ENCODE peak calls at places on chromosomes 16 and 17, in ten cellular contexts. I, L, V, U, W, B, Y, K, Q and O are unnamed samples. For H3K27me3, the result is how much of the 10 kb centered on the place peaks cover.

GRCh38 chr17:45312477-45313418 is 4.1 kb downstream of the MAP3K14 start:
- DNase-seq in I (no peak), L (no peak), V (no peak), U (no peak), W (no peak), B (no peak), Y (no peak), K (no peak), Q (no peak), O (no peak)

GRCh38 chr17:12549499-12549901 is 116.2 kb upstream of the MYOCD start:
- DNase-seq in I (peak), L (no peak), V (no peak), U (no peak), W (peak), B (no peak), Y (peak), K (no peak), Q (no peak), O (no peak)

GRCh38 chr17:1496814-1497325 is 4.4 kb upstream of the MYO1C start:
- DNase-seq in I (no peak), L (no peak), V (no peak), U (no peak), W (no peak), B (no peak), Y (no peak), K (no peak), Q (no peak), O (no peak)

GRCh38 chr16:66927012-66927436 is 1.7 kb upstream of the RRAD start:
- DNase-seq in I (peak), L (no peak), V (no peak), U (no peak), W (peak), B (no peak), Y (no peak), K (no peak), Q (no peak), O (peak)

GRCh38 chr17:42118545-42118944 is 2.6 kb downstream of the KAT2A start:
- DNase-seq in I (no peak), L (no peak), V (peak), U (peak), W (peak), B (peak), Y (no peak), K (no peak), Q (no peak), O (no peak)

GRCh38 chr17:19409509-19409908 is 1.5 kb upstream of the RNF112 start:
- DNase-seq in I (no peak), L (no peak), V (no peak), U (no peak), W (peak), B (no peak), Y (no peak), K (no peak), Q (no peak), O (no peak)

GRCh38 chr16:85757341-85757822 is 6.5 kb upstream of the C16orf74 start:
- DNase-seq in I (peak), L (no peak), V (no peak), U (no peak), W (peak), B (no peak), Y (no peak), K (no peak), Q (no peak), O (no peak)

GRCh38 chr16:84198401-84198800 is 7.4 kb downstream of the ADAD2 start:
- DNase-seq in I (peak), L (no peak), V (no peak), U (no peak), W (peak), B (no peak), Y (no peak), K (no peak), Q (no peak), O (no peak)

GRCh38 chr16:57386381-57386951 is 14.2 kb downstream of the CX3CL1 start:
- DNase-seq in I (peak), L (no peak), V (no peak), U (no peak), W (peak), B (no peak), Y (no peak), K (no peak), Q (no peak), O (no peak)

GRCh38 chr17:80297996-80298560 is 37.4 kb downstream of the RNF213 start:
- DNase-seq in I (no peak), L (no peak), V (no peak), U (no peak), W (no peak), B (no peak), Y (no peak), K (no peak), Q (no peak), O (no peak)

GRCh38 chr16:54649846-54650245 is 280.8 kb upstream of the IRX5 start:
- DNase-seq in I (no peak), L (no peak), V (no peak), U (no peak), W (no peak), B (no peak), Y (no peak), K (no peak), Q (no peak), O (no peak)

GRCh38 chr16:54648575-54648974 is 282.1 kb upstream of the IRX5 start:
- DNase-seq in I (no peak), L (no peak), V (no peak), U (no peak), W (no peak), B (no peak), Y (no peak), K (no peak), Q (no peak), O (no peak)

GRCh38 chr16:54654429-54654828 is 276.2 kb upstream of the IRX5 start:
- DNase-seq in I (no peak), L (no peak), V (no peak), U (no peak), W (no peak), B (peak), Y (peak), K (no peak), Q (no peak), O (no peak)

GRCh38 chr16:54651851-54652770 is 278.6 kb upstream of the IRX5 start:
- DNase-seq in I (no peak), L (no peak), V (no peak), U (no peak), W (no peak), B (peak), Y (no peak), K (no peak), Q (peak), O (no peak)

GRCh38 chr16:54651440-54651839 is 279.2 kb upstream of the IRX5 start:
- DNase-seq in I (no peak), L (no peak), V (no peak), U (no peak), W (no peak), B (peak), Y (no peak), K (no peak), Q (no peak), O (no peak)
- H3K27ac ChIP-seq in I (no peak), L (no peak), V (no peak), U (no peak), W (no peak), B (peak), Y (no peak), K (no peak), Q (no peak), O (no peak)

GRCh38 chr17:49967621-49968379 is 1.2 kb upstream of the DLX4 start:
- DNase-seq in I (no peak), L (no peak), V (no peak), U (no peak), W (no peak), B (no peak), Y (no peak), K (no peak), Q (no peak), O (no peak)
- H3K27me3 ChIP-seq in I (half or more), L (under half), V (half or more), U (half or more), W (half or more), B (half or more), Y (half or more), K (half or more), Q (under half), O (under half)

DNA sequence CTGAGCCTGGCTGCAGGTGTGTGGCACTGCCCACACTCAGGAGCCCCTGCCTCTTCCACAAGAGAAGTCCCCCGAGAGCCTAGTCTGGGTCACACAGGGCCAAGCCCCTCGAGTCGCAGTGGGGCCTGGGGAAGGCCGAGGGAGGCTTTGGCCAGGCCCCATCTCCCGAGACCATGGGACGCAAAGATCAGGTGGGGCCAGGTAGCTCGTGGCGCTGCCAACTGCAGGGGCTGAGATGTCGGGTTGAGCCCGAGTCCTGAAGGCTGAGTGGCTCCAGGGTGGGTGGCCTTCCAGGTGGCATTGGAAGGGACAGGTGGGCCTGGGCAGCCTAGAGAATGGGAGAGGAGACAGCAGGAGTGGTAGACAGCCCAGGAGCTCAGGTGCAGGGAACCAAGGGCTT is 6.3 kb downstream of the TRAF7 start:
- DNase-seq in I (no peak), L (no peak), V (no peak), U (no peak), W (no peak), B (no peak), Y (no peak), K (no peak), Q (no peak), O (peak)
- H3K27ac ChIP-seq in I (no peak), L (no peak), V (no peak), U (peak), W (peak), B (no peak), Y (no peak), K (no peak), Q (no peak), O (no peak)

DNA sequence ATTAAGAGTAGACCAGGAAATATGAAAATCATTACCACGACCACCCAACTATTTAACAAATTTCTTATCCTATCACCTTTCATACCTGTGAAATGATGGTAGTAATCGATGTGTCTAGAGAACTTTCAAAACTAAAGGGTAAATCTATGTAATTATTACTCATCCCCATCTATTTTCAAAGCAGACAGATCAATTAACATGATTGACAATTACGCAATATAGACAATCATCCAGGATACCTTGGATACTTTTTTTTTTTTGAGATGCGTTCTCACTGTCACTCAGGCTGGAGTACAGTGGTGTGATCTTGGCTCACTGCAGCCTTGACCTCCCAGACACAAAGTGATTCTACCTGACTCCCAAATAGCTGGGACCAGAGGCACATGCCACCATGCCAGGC is 4.0 kb upstream of the C16orf46 start:
- DNase-seq in I (no peak), L (no peak), V (no peak), U (no peak), W (no peak), B (no peak), Y (no peak), K (no peak), Q (no peak), O (no peak)
- H3K27me3 ChIP-seq in I (under half), L (under half), V (under half), U (under half), W (under half), B (under half), Y (under half), K (under half), Q (under half), O (under half)

GRCh38 chr17:48612456-48612853 is 1.6 kb upstream of the HOXB7 start:
- DNase-seq in I (no peak), L (no peak), V (no peak), U (no peak), W (peak), B (no peak), Y (no peak), K (no peak), Q (no peak), O (no peak)

GRCh38 chr17:48615212-48615962 is at the start of gene HOXB8:
- DNase-seq in I (no peak), L (no peak), V (no peak), U (no peak), W (no peak), B (no peak), Y (no peak), K (no peak), Q (no peak), O (no peak)

GRCh38 chr17:48612854-48613691 is 2.0 kb downstream of the HOXB8 start:
- DNase-seq in I (peak), L (no peak), V (peak), U (no peak), W (peak), B (peak), Y (peak), K (peak), Q (peak), O (no peak)

GRCh38 chr17:48614904-48615211 is 234 bp downstream of the HOXB8 start:
- DNase-seq in I (no peak), L (no peak), V (no peak), U (no peak), W (no peak), B (no peak), Y (no peak), K (no peak), Q (no peak), O (no peak)

GRCh38 chr17:48613862-48614694 is 1.0 kb downstream of the HOXB8 start:
- DNase-seq in I (no peak), L (no peak), V (no peak), U (no peak), W (peak), B (peak), Y (no peak), K (no peak), Q (no peak), O (no peak)
- H3K27ac ChIP-seq in I (no peak), L (no peak), V (no peak), U (peak), W (peak), B (no peak), Y (no peak), K (no peak), Q (no peak), O (no peak)

DNA sequence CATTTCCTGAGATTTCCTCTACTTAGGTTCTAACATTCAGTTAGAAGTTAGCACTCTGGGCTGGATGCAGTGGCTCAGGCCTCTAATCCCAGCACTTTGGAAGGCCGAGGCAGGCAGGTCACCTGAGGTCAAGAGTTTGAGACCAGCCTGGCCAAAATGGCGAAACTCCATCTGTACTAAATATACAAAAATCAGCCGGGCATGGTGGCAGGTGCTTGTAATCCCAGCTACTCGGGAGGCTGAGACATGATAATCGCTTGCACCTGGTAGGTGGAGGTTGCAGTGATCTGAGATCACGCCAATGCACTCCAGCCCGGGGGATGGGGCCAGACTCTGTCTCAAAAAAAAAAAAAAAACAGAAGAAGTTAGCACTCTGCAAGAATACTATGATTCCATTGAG is 1430.9 kb downstream of the CDH11 start:
- DNase-seq in I (no peak), L (no peak), V (no peak), U (no peak), W (no peak), B (no peak), Y (no peak), K (no peak), Q (no peak), O (no peak)
- H3K27me3 ChIP-seq in I (under half), L (under half), V (under half), U (under half), W (under half), B (under half), Y (under half), K (under half), Q (under half), O (under half)

GRCh38 chr17:81390029-81390428 is 5.2 kb upstream of the BAHCC1 start:
- DNase-seq in I (no peak), L (no peak), V (no peak), U (no peak), W (no peak), B (no peak), Y (no peak), K (no peak), Q (peak), O (peak)
- H3K27ac ChIP-seq in I (no peak), L (peak), V (no peak), U (peak), W (no peak), B (no peak), Y (peak), K (no peak), Q (no peak), O (peak)

DNA sequence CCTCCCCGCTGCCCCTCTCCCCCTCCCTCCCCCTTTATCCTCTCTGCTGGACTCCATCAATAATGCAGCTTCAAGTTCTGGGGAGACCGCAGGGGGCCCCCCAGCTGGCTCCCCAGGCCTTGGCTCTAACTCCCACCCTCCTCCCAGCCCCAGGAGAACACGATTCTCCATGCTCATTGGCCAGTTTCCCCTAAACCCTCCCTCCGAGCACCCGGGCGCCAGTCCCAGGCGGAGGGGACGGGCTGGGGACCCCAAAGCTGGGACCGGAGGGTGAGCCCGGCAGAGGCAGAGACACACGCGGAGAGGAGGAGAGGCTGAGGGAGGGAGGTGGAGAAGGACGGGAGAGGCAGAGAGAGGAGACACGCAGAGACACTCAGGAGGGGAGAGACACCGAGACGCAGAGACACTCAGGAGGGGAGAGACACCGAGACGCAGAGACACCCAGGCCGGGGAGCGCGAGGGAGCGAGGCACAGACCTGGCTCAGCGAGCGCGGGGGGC is at the start of gene PPP1R1B:
- DNase-seq in I (no peak), L (no peak), V (peak), U (no peak), W (no peak), B (peak), Y (peak), K (no peak), Q (no peak), O (no peak)
- H3K27me3 ChIP-seq in I (under half), L (under half), V (under half), U (under half), W (half or more), B (half or more), Y (under half), K (under half), Q (under half), O (under half)

DNA sequence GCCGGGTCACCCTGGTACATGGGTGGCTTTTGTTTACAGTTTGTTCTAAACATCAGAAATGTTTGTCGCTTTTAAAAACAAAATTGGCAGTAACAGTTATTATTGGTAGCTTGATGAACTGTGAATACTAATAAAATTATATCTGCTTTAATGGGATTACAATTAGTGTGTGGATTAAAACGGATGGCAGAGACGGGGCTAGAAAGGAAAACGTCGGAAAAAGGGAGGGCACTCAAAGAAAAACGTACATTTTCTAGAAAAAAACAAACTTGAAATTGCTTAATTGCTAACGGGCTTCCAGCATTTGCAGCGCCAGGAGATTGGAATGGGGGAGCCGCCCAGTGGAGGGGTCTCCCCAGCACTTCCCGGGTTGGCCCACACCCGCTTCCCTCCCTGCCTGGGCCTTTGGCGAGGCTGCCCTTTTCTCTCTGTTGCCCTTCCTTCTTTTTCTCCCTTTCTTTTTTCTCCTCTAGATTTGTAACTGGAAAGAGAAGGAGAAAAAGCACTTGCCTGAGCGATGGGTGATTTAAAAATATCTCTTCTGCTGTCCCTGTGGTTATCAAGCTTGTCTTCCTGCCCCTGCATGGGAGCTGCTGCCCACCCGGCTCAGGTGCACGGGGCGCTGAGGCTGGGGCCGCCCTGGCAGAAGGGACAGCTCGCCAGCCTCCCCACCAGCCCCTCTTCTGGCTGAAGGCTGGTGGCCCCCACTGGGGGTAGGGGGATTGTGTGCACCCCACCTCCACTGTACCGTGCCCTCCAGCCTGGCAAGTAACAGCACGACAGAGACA is 5.9 kb downstream of the BAHCC1 start:
- DNase-seq in I (peak), L (peak), V (no peak), U (no peak), W (no peak), B (no peak), Y (no peak), K (no peak), Q (no peak), O (peak)
- H3K27ac ChIP-seq in I (peak), L (peak), V (no peak), U (peak), W (peak), B (peak), Y (peak), K (peak), Q (peak), O (peak)

GRCh38 chr17:3167574-3167973 is 29.7 kb upstream of the OR1A2 start:
- DNase-seq in I (no peak), L (no peak), V (no peak), U (no peak), W (no peak), B (no peak), Y (no peak), K (no peak), Q (no peak), O (no peak)
- H3K27me3 ChIP-seq in I (under half), L (under half), V (under half), U (under half), W (under half), B (under half), Y (under half), K (under half), Q (under half), O (under half)